ENCODE peak calls at places on chromosomes 13 and 19, in six cellular contexts. I is HT1080, H is NCI-H345, Y is type B pancreatic cell, J is progenitor cell of endocrine pancreas, Z is NCI-H1092. T is an unnamed sample.

GRCh38 chr13:28137556-28137955 is 789 bp upstream of the PAN3 start:
- DNase-seq in Z (peak; percentile 75), I (no peak), H (peak; percentile 27), Y (no peak), J (no peak), T (peak; percentile 8)

GRCh38 chr13:113550453-113550852 is 34.1 kb upstream of the TFDP1 start:
- DNase-seq in J (no peak), Y (peak; percentile 32), Z (no peak), H (no peak), I (no peak), T (no peak)

GRCh38 chr13:113129921-113130750 is 7.5 kb downstream of the F10 start:
- DNase-seq in Y (peak; percentile 65), I (no peak), H (no peak), Z (no peak), J (peak; percentile 7), T (no peak)

GRCh38 chr13:23741879-23742510 is 147.2 kb downstream of the MIPEP start:
- DNase-seq in Y (no peak), J (no peak), I (no peak), Z (no peak), H (no peak), T (peak; percentile 39)

GRCh38 chr19:31825134-31826094 is 476.2 kb upstream of the TSHZ3 start:
- DNase-seq in J (no peak), Z (no peak), Y (no peak), I (no peak), H (no peak), T (no peak)

GRCh38 chr19:38665950-38666661 is 18.7 kb downstream of the ACTN4 start:
- DNase-seq in H (no peak), J (no peak), Z (no peak), I (no peak), Y (no peak), T (peak; percentile 66)

GRCh38 chr13:45718063-45718462 is 15.9 kb downstream of the CBY2 start:
- DNase-seq in I (peak; percentile 19), H (no peak), Y (no peak), J (no peak), Z (no peak), T (peak; percentile 41)

GRCh38 chr13:108154421-108154858 is 60.9 kb downstream of the LIG4 start:
- DNase-seq in I (no peak), Y (no peak), Z (no peak), J (peak; percentile 16), H (no peak), T (peak; percentile 25)

GRCh38 chr19:44890366-44891015 is 563 bp upstream of the TOMM40 start:
- DNase-seq in J (peak; percentile 99), I (peak; percentile 100), Z (peak; percentile 100), Y (peak; percentile 100), H (peak; percentile 100), T (peak; percentile 99)

GRCh38 chr19:37511186-37511585 is 4.4 kb downstream of the ZNF793 start:
- DNase-seq in Y (no peak), H (no peak), Z (no peak), I (no peak), J (no peak), T (no peak)

GRCh38 chr19:2533686-2534085 is 57.8 kb downstream of the GADD45B start:
- DNase-seq in Z (no peak), Y (no peak), I (no peak), H (no peak), J (no peak), T (peak; percentile 48)

GRCh38 chr19:50858896-50859295 is 4.2 kb downstream of the KLK3 start:
- DNase-seq in I (no peak), Y (no peak), Z (no peak), H (peak; percentile 81), J (no peak), T (no peak)

GRCh38 chr13:113992276-113993005 is 18.6 kb upstream of the C13orf46 start:
- DNase-seq in Z (no peak), I (no peak), J (no peak), H (no peak), Y (no peak), T (no peak)

GRCh38 chr19:41682437-41682836 is 5.6 kb downstream of the CEACAM7 start:
- DNase-seq in H (no peak), Z (no peak), Y (no peak), I (no peak), J (no peak), T (no peak)

GRCh38 chr19:4689403-4689802 is 19.3 kb upstream of the MYDGF start:
- DNase-seq in I (no peak), Z (no peak), J (no peak), H (no peak), Y (no peak), T (no peak)

GRCh38 chr13:112583592-112584277 is 4.2 kb downstream of the TUBGCP3 start:
- DNase-seq in I (no peak), Y (no peak), H (no peak), Z (no peak), J (no peak), T (no peak)

GRCh38 chr13:80074143-80074752 is 266.7 kb downstream of the SPRY2 start:
- DNase-seq in Y (no peak), I (no peak), Z (no peak), J (no peak), H (no peak), T (no peak)

GRCh38 chr13:28548872-28549271 is 53.9 kb upstream of the FLT1 start:
- DNase-seq in J (no peak), H (no peak), Y (no peak), I (no peak), Z (no peak), T (no peak)

GRCh38 chr13:51380269-51380668 is 40.8 kb downstream of the SERPINE3 start:
- DNase-seq in H (peak; percentile 15), Z (peak; percentile 14), I (peak; percentile 76), Y (no peak), J (no peak), T (peak; percentile 34)

GRCh38 chr19:10637894-10638293 is 12.5 kb downstream of the SLC44A2 start:
- DNase-seq in Z (no peak), H (no peak), I (no peak), J (no peak), Y (no peak), T (no peak)

GRCh38 chr13:80881495-80882482 is 540.9 kb upstream of the SPRY2 start:
- DNase-seq in H (no peak), I (no peak), Y (no peak), Z (peak; percentile 6), J (no peak), T (peak; percentile 45)

GRCh38 chr19:677201-677600 is 1.0 kb downstream of the FSTL3 start:
- DNase-seq in Z (no peak), Y (no peak), J (no peak), I (peak; percentile 73), H (peak; percentile 22), T (peak; percentile 70)

GRCh38 chr19:10271543-10272086 is 695 bp downstream of the ICAM1 start:
- DNase-seq in Z (no peak), I (no peak), J (no peak), H (no peak), Y (no peak), T (no peak)

T was measured in PC-3.